ENCODE peak calls at places on chromosomes 3 and 15, in ten cellular contexts. I is DND-41; E is lower lobe of right lung; P is tibial nerve; Y is K562; T is CD8-positive, alpha-beta T cell; W is mucosa of descending colon; B is breast epithelium; J is left ventricle myocardium inferior; Z is GM23338. M is an unnamed sample.
A peak's percentile ranks its signal among the peaks of the same experiment; 100 is the strongest.

GRCh38 chr3:138774529-138775253 is 60.0 kb downstream of the PIK3CB start:
- DNase-seq in Z (no peak), P (no peak), J (no peak), E (no peak), B (no peak), T (no peak), W (peak; percentile 78), I (no peak), Y (no peak), M (peak; percentile 76)

GRCh38 chr3:49769516-49769915 is 16.8 kb downstream of the IP6K1 start:
- DNase-seq in W (no peak), T (no peak), B (no peak), P (no peak), Z (no peak), J (no peak), Y (no peak), E (no peak), I (no peak), M (no peak)

GRCh38 chr3:27557411-27557810 is 73.2 kb upstream of the SLC4A7 start:
- DNase-seq in I (no peak), E (no peak), Y (no peak), Z (no peak), J (no peak), B (no peak), W (no peak), T (no peak), P (no peak), M (no peak)

GRCh38 chr3:52535411-52536111 is 844 bp upstream of the UQCC5 start:
- DNase-seq in Z (no peak), B (no peak), P (no peak), I (peak; percentile 22), Y (no peak), T (no peak), W (no peak), E (no peak), J (no peak), M (no peak)

GRCh38 chr3:139764936-139765335 is 87.2 kb upstream of the NMNAT3 start:
- DNase-seq in W (no peak), T (no peak), P (no peak), Y (no peak), Z (no peak), J (no peak), E (no peak), B (no peak), I (no peak), M (no peak)

GRCh38 chr15:40582726-40583246 is 11.3 kb upstream of the KNL1 start:
- DNase-seq in P (no peak), Y (peak; percentile 32), E (no peak), J (no peak), I (no peak), Z (peak; percentile 77), T (no peak), W (peak; percentile 18), B (no peak), M (no peak)

GRCh38 chr3:13091898-13092620 is 18.8 kb upstream of the IQSEC1 start:
- DNase-seq in B (peak; percentile 94), Y (peak; percentile 84), W (peak; percentile 94), I (peak; percentile 83), P (peak; percentile 85), Z (peak; percentile 86), E (peak; percentile 89), T (peak; percentile 82), J (peak; percentile 88), M (no peak)

GRCh38 chr3:178777718-178778411 is 241.6 kb downstream of the KCNMB2 start:
- DNase-seq in Z (no peak), B (no peak), J (no peak), E (no peak), I (no peak), Y (no peak), T (no peak), P (no peak), W (no peak), M (no peak)

GRCh38 chr3:24145481-24145880 is 200.4 kb downstream of the NR1D2 start:
- DNase-seq in J (no peak), E (no peak), T (no peak), I (no peak), P (no peak), Z (no peak), B (no peak), Y (no peak), W (no peak), M (no peak)

GRCh38 chr3:155853214-155854146 is 747 bp downstream of the SLC33A1 start:
- DNase-seq in T (peak; percentile 31), Y (no peak), J (peak; percentile 22), P (no peak), E (peak; percentile 62), Z (peak; percentile 60), B (no peak), W (peak; percentile 12), I (peak; percentile 27), M (no peak)

GRCh38 chr3:90092994-90093393 is 985.6 kb downstream of the EPHA3 start:
- DNase-seq in P (no peak), Z (peak; percentile 48), Y (no peak), W (peak; percentile 3), B (no peak), J (no peak), T (no peak), E (no peak), I (no peak), M (no peak)

GRCh38 chr3:196942226-196942914 is at the start of gene NCBP2:
- DNase-seq in P (peak; percentile 99), Z (peak; percentile 99), W (peak; percentile 100), E (peak; percentile 99), B (peak; percentile 99), I (peak; percentile 99), J (peak; percentile 99), T (peak; percentile 100), Y (peak; percentile 91), M (peak; percentile 97)
- H3K36me3 ChIP-seq in P (peaks cover 51% of the 10 kb centered on the region), Z (peaks cover 21% of the 10 kb centered on the region), W (peaks cover 5% of the 10 kb centered on the region), E (peaks cover 29% of the 10 kb centered on the region), B (no peaks in the 10 kb centered on the region), I (peaks cover 52% of the 10 kb centered on the region), J (peaks cover 31% of the 10 kb centered on the region), T (peaks cover 13% of the 10 kb centered on the region), Y (peaks cover 49% of the 10 kb centered on the region), M (peaks cover 40% of the 10 kb centered on the region)

GRCh38 chr3:141576744-141577052 is 89.9 kb downstream of the RASA2 start:
- DNase-seq in W (no peak), I (no peak), E (no peak), Y (no peak), P (no peak), B (no peak), J (no peak), T (no peak), Z (no peak), M (no peak)

GRCh38 chr3:141578197-141578596 is 91.4 kb downstream of the RASA2 start:
- DNase-seq in B (no peak), I (no peak), E (no peak), Y (no peak), Z (no peak), P (no peak), W (no peak), T (no peak), J (no peak), M (no peak)

GRCh38 chr3:141575879-141576743 is 89.3 kb downstream of the RASA2 start:
- DNase-seq in W (peak; percentile 27), E (no peak), Z (peak; percentile 49), B (no peak), T (no peak), P (no peak), J (no peak), I (no peak), Y (no peak), M (no peak)
- TF ChIP-seq CTCF in W (peak; percentile 32), E (peak; percentile 50), Z (peak; percentile 69), B (peak; percentile 41), T (peak; percentile 62), P (peak; percentile 51), J (peak; percentile 65), I (peak; percentile 60), Y (peak; percentile 62), M (peak; percentile 77)

GRCh38 chr3:14383753-14384152 is 18.7 kb upstream of the SLC6A6 start:
- DNase-seq in T (no peak), J (no peak), P (no peak), E (no peak), B (no peak), Y (no peak), Z (no peak), I (no peak), W (no peak), M (no peak)
- H3K4me1 ChIP-seq in T (no peaks in the 10 kb centered on the region), J (peaks cover 5% of the 10 kb centered on the region), P (no peaks in the 10 kb centered on the region), E (peaks cover under 1% of the 10 kb centered on the region), B (no peaks in the 10 kb centered on the region), Y (peaks cover under 1% of the 10 kb centered on the region), Z (no peaks in the 10 kb centered on the region), I (no peaks in the 10 kb centered on the region), W (no peaks in the 10 kb centered on the region), M (no peaks in the 10 kb centered on the region)

DNA sequence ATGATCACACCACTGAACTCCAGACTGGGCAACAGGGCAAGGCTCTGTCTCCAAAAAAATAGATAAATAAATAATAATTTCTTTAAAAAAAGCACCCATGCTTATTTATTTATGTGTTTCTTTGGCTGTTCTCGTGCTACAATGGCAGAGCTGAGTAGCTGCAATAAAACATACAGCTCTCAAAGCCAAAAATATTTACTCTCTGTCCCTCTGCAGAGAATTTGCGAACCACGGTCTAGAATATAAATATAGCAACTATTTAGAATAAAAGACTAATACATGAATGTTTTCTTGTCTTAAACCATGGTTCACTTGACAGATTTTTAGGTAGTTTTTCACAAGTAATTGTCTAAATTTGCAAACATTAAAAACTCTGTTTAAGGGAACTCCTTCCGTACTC is 72.7 kb downstream of the ADAM10 start:
- DNase-seq in J (no peak), Y (no peak), W (no peak), T (no peak), E (no peak), P (no peak), I (no peak), Z (no peak), B (no peak), M (no peak)
- H3K36me3 ChIP-seq in J (peaks cover 4% of the 10 kb centered on the region), Y (peaks cover 17% of the 10 kb centered on the region), W (no peaks in the 10 kb centered on the region), T (no peaks in the 10 kb centered on the region), E (peaks cover 29% of the 10 kb centered on the region), P (peaks cover 7% of the 10 kb centered on the region), I (peaks cover 16% of the 10 kb centered on the region), Z (no peaks in the 10 kb centered on the region), B (no peaks in the 10 kb centered on the region), M (peaks cover 45% of the 10 kb centered on the region)

DNA sequence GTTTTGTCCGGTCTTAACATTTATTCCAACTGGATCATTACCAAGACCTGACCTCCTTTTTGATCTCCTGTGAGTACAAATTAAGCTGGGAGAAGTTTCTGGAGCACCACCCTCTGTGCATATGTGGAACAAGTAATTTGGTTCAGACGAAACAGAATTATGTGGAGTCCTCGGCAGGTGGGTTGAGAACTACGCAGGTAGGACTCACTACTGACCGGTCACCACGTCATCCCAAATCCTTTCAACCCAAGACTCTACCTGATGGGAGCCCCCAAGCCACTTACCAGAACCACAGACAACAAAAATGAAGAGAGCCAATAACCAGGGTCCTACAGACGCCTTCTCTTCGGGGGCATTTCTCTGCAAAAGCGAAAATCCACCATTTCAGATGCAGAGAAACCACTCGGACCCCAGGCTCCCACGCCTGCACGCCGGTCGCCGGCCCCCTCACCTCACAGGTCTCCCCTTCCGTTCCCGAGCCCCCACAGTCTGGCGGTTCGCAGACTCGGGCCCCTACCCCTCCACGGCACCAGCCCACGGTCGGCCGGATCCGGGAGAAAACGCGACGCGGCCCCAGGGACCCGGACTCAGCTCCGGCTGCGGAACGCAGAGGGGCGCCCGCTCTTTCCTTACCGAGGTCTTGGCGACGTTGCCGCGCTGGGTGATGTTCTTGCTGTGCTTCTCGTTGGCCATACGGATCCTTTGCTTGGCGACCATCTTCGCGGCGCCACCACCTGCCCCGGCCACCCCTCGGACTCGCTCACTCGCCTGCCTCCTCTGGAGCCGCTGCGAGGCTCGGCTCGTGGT is 674 bp downstream of the SERP1 start:
- DNase-seq in I (peak; percentile 57), B (no peak), Y (no peak), P (peak; percentile 21), Z (peak; percentile 43), E (no peak), J (peak; percentile 54), T (peak; percentile 57), W (peak; percentile 63), M (no peak)
- TF ChIP-seq CTCF in I (peak; percentile 31), B (no peak), Y (no peak), P (no peak), Z (no peak), E (no peak), J (no peak), T (no peak), W (no peak), M (no peak)

M was measured in RWPE2.